ENCODE peak calls at places on chromosomes 7 and 10, in four cellular contexts. V is IMR-90, E is K562, C is GM12878. Z is an unnamed sample.

GRCh38 chr7:15674586-15674985 is 11.9 kb downstream of the MEOX2 start:
- DNase-seq in E (no peak), C (no peak), V (no peak), Z (no peak)

GRCh38 chr10:114548662-114549061 is 109.4 kb downstream of the ABLIM1 start:
- DNase-seq in V (peak; percentile 56), E (peak; percentile 7), C (no peak), Z (peak; percentile 59)

GRCh38 chr7:88357794-88358533 is 51.3 kb upstream of the STEAP4 start:
- DNase-seq in V (no peak), E (no peak), C (no peak), Z (no peak)

GRCh38 chr10:126376956-126377355 is 11.3 kb downstream of the ADAM12 start:
- DNase-seq in V (peak; percentile 53), C (no peak), E (no peak), Z (no peak)

GRCh38 chr7:135207739-135208416 is 3.4 kb downstream of the WDR91 start:
- DNase-seq in E (no peak), C (no peak), V (no peak), Z (no peak)

GRCh38 chr7:87220734-87221215 is 1.2 kb upstream of the TMEM243 start:
- DNase-seq in C (no peak), E (no peak), V (no peak), Z (no peak)

GRCh38 chr7:130144632-130145171 is 60.5 kb downstream of the TMEM209 start:
- DNase-seq in C (no peak), E (no peak), V (peak; percentile 58), Z (no peak)

GRCh38 chr7:19713676-19714075 is 4.8 kb upstream of the POLR1F start:
- DNase-seq in C (peak; percentile 8), V (peak; percentile 45), E (peak; percentile 21), Z (no peak)

GRCh38 chr10:125005312-125006187 is 63.6 kb downstream of the ZRANB1 start:
- DNase-seq in V (no peak), E (no peak), C (no peak), Z (no peak)

GRCh38 chr7:34850681-34851080 is 186.6 kb downstream of the DPY19L1 start:
- DNase-seq in V (no peak), E (no peak), C (no peak), Z (no peak)

GRCh38 chr7:101911800-101912705 is 94.6 kb downstream of the CUX1 start:
- DNase-seq in V (peak; percentile 93), E (peak; percentile 60), C (no peak), Z (no peak)

GRCh38 chr7:50620418-50620817 is 55.2 kb upstream of the DDC start:
- DNase-seq in E (no peak), C (no peak), V (no peak), Z (no peak)

GRCh38 chr7:148347981-148348380 is 242.6 kb upstream of the C7orf33 start:
- DNase-seq in V (no peak), C (no peak), E (no peak), Z (no peak)

GRCh38 chr7:19663816-19664531 is 44.9 kb downstream of the POLR1F start:
- DNase-seq in E (no peak), C (peak; percentile 20), V (no peak), Z (no peak)

GRCh38 chr7:41145656-41146055 is 557.2 kb downstream of the INHBA start:
- DNase-seq in E (no peak), C (no peak), V (peak; percentile 52), Z (no peak)

GRCh38 chr7:96679886-96680285 is 29.8 kb downstream of the SEM1 start:
- DNase-seq in E (peak; percentile 35), C (no peak), V (no peak), Z (no peak)

GRCh38 chr7:30453016-30453415 is 25.6 kb downstream of the NOD1 start:
- DNase-seq in C (no peak), E (no peak), V (no peak), Z (no peak)

GRCh38 chr10:14271621-14272020 is 59.1 kb downstream of the FRMD4A start:
- DNase-seq in E (no peak), C (no peak), V (peak; percentile 46), Z (no peak)

GRCh38 chr10:118568327-118568848 is 27.1 kb downstream of the PRLHR start:
- DNase-seq in E (peak; percentile 48), C (peak; percentile 17), V (peak; percentile 56), Z (no peak)

GRCh38 chr7:55517191-55517633 is 55.1 kb downstream of the VOPP1 start:
- DNase-seq in V (peak; percentile 32), C (peak; percentile 79), E (no peak), Z (no peak)

GRCh38 chr10:29621161-29621560 is 13.6 kb downstream of the SVIL start:
- DNase-seq in V (peak; percentile 19), E (no peak), C (no peak), Z (no peak)

GRCh38 chr7:69182596-69183467 is 415.4 kb upstream of the AUTS2 start:
- DNase-seq in E (no peak), C (no peak), V (no peak), Z (no peak)
- TF ChIP-seq CHD1 in E (no peak), C (no peak), V (no peak), Z (no peak)

GRCh38 chr7:42605800-42606199 is 306.1 kb downstream of the C7orf25 start:
- DNase-seq in V (no peak), E (no peak), C (no peak), Z (no peak)
- TF ChIP-seq CHD1 in V (no peak), E (no peak), C (no peak), Z (no peak)

DNA sequence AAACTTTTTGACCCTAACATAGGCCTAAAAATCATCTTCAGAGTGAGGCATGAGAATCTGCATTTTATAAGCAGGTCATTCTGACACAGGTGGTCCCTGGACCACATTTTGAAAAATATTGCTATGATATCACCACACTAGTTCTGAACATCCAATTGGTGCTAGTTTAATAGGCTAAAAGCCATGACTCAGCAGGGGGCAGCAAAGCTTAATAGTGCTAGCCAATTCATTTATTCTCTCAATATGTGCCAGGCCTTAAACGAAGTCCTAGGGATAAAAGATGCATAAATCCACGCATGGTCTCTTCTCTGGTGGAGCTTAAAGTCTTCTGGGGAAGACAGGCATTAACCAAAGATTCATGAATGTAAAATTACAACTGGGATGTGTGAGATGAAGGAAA is 10.2 kb upstream of the SLC25A28 start:
- DNase-seq in C (no peak), E (no peak), V (peak; percentile 64), Z (no peak)
- TF ChIP-seq CHD1 in C (no peak), E (no peak), V (no peak), Z (no peak)

GRCh38 chr10:109882251-109883057 is 40.9 kb downstream of the XPNPEP1 start:
- DNase-seq in V (no peak), C (no peak), E (no peak), Z (no peak)
- TF ChIP-seq CHD1 in V (no peak), C (no peak), E (no peak), Z (no peak)

GRCh38 chr7:91979590-91979989 is 38.9 kb downstream of the AKAP9 start:
- DNase-seq in C (no peak), E (no peak), V (no peak), Z (no peak)
- TF ChIP-seq CHD1 in C (no peak), E (no peak), V (no peak), Z (no peak)

GRCh38 chr10:35421553-35422178 is 85.4 kb downstream of the CCNY start:
- DNase-seq in C (no peak), E (no peak), V (peak; percentile 94), Z (no peak)

GRCh38 chr10:35423505-35424306 is 87.4 kb downstream of the CCNY start:
- DNase-seq in C (no peak), V (peak; percentile 79), E (no peak), Z (no peak)

GRCh38 chr10:35420044-35420443 is 83.7 kb downstream of the CCNY start:
- DNase-seq in E (no peak), V (peak; percentile 38), C (no peak), Z (no peak)

GRCh38 chr10:35420827-35421552 is 84.7 kb downstream of the CCNY start:
- DNase-seq in V (no peak), C (no peak), E (no peak), Z (no peak)

GRCh38 chr10:35422236-35422635 is 85.9 kb downstream of the CCNY start:
- DNase-seq in V (peak; percentile 27), C (no peak), E (no peak), Z (no peak)
- TF ChIP-seq CHD1 in V (no peak), C (no peak), E (no peak), Z (no peak)

DNA sequence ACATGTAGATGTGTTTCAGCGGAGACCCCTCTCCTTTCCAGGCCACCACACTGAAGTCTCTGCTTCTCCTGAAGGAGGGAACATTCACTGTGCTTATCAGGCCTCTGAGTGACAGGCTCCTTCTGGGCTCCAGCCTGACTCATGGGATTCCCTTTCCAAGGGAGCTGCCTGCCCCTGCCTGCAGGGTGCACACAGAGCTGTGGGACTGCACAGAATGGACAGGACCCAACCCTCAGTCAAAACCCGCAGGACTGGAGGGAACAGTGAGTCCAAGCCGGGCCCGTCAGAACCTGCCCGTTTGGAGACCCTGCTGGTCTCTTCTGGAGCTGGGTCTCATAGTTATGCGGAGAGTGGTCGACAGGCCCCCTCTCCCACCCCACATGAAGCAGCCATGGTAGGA is 32.6 kb downstream of the PLAC9 start:
- DNase-seq in C (no peak), V (peak; percentile 67), E (no peak), Z (no peak)
- TF ChIP-seq CHD1 in C (no peak), V (no peak), E (no peak), Z (no peak)

GRCh38 chr7:6422095-6422494 is 25.7 kb downstream of the DAGLB start:
- DNase-seq in C (no peak), E (no peak), V (no peak), Z (no peak)
- TF ChIP-seq CHD1 in C (no peak), E (no peak), V (no peak), Z (no peak)

DNA sequence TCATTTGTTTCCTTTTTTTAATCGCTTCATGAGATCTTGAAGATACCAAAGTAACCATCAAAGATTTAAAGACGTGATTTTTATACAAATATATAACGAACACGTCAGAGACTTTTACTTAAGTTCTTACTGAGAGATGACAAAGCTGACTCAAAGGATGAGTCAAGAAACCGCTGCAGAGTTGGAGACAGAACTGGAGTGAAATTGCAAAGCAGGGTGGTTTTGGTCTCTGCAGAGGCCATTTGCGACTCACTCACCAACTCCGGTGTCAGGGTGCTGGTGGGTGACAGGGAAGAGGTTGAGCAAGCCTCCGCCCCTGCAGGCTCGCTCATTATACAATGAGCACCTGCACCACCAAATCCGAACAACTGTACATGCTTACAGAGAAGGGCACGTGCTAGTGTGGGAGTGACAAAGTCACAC is 75.2 kb downstream of the DNAJB6 start:
- DNase-seq in V (peak; percentile 95), E (no peak), C (no peak), Z (no peak)
- TF ChIP-seq CHD1 in V (no peak), E (no peak), C (no peak), Z (no peak)

GRCh38 chr7:115038158-115038557 is 116.3 kb downstream of the MDFIC start:
- DNase-seq in C (no peak), V (no peak), E (no peak), Z (no peak)
- TF ChIP-seq CHD1 in C (no peak), V (no peak), E (no peak), Z (no peak)